ENCODE peak calls at places on chromosomes 2 and 18, in five cellular contexts. U is EL; Y is CD8-positive, alpha-beta memory T cell; X is NCI-H2107; L is foreskin melanocyte. K is an unnamed sample.

GRCh38 chr2:239041062-239041461 is 193.2 kb downstream of the TWIST2 start:
- DNase-seq in L (no peak), Y (no peak), U (no peak), X (no peak), K (no peak)

GRCh38 chr2:110657721-110658305 is 20.1 kb downstream of the BUB1 start:
- DNase-seq in X (no peak), Y (no peak), L (no peak), U (no peak), K (no peak)

GRCh38 chr2:137929504-137929886 is 34.8 kb upstream of the HNMT start:
- DNase-seq in U (no peak), Y (no peak), X (no peak), L (no peak), K (no peak)

GRCh38 chr2:111966241-111966640 is 67.8 kb downstream of the MERTK start:
- DNase-seq in L (no peak), X (no peak), Y (no peak), U (no peak), K (no peak)

GRCh38 chr2:58047969-58048368 is 1.4 kb downstream of the VRK2 start:
- DNase-seq in Y (no peak), L (no peak), U (no peak), X (no peak), K (no peak)

GRCh38 chr2:10237392-10238321 is 65.0 kb upstream of the HPCAL1 start:
- DNase-seq in X (no peak), L (no peak), Y (no peak), U (no peak), K (no peak)

GRCh38 chr18:58041633-58042032 is 2.4 kb upstream of the NEDD4L start:
- DNase-seq in Y (no peak), L (no peak), U (no peak), X (no peak), K (no peak)

GRCh38 chr18:49359732-49360444 is 100.6 kb downstream of the DYM start:
- DNase-seq in X (no peak), Y (no peak), U (peak), L (no peak), K (no peak)

GRCh38 chr2:119674711-119675500 is 4.1 kb upstream of the TMEM177 start:
- DNase-seq in U (no peak), X (no peak), Y (no peak), L (no peak), K (no peak)

GRCh38 chr18:61973273-61974115 is 80.7 kb upstream of the RNF152 start:
- DNase-seq in U (no peak), Y (no peak), L (no peak), X (no peak), K (no peak)

GRCh38 chr2:212421571-212422334 is 116.8 kb downstream of the ERBB4 start:
- DNase-seq in U (peak), X (no peak), Y (no peak), L (no peak), K (no peak)

GRCh38 chr2:127226520-127227263 is 6.6 kb upstream of the CYP27C1 start:
- DNase-seq in Y (no peak), X (peak), U (peak), L (no peak), K (peak)

GRCh38 chr18:9055185-9055584 is 47.3 kb upstream of the NDUFV2 start:
- DNase-seq in Y (no peak), X (no peak), U (peak), L (peak), K (no peak)

GRCh38 chr2:134146620-134147019 is 107.3 kb upstream of the MGAT5 start:
- DNase-seq in U (peak), X (no peak), Y (no peak), L (peak), K (no peak)

GRCh38 chr18:48607049-48607984 is 68.5 kb downstream of the CTIF start:
- DNase-seq in Y (no peak), X (no peak), U (peak), L (peak), K (no peak)

GRCh38 chr2:237695201-237695780 is 67.9 kb downstream of the LRRFIP1 start:
- DNase-seq in X (no peak), L (peak), Y (peak), U (peak), K (no peak)

GRCh38 chr2:231648579-231649174 is 56.0 kb downstream of the TEX44 start:
- DNase-seq in Y (peak), X (peak), L (no peak), U (peak), K (peak)

K was measured in activated T-helper 1 cell treated with anti-CD3 and anti-CD28 coated beads, Interleukin-12 subunit alpha, Interleukin-12 subunit beta, Interleukin-2, Interleukin-4 antibody, amounts not matched to agents 30 ng/mL and 10 ng/mL and 1 ng/mL, durations not matched to agents 14 hours and 24 hours and 36 hours.